ENCODE peak calls at places on chromosomes 2 and 18, in five cellular contexts. M, D, I, O and F are unnamed samples.

GRCh38 chr2:19078709-19079108 is 279.7 kb downstream of the OSR1 start:
- DNase-seq in M (no peak), D (no peak), I (no peak), O (no peak), F (no peak)

GRCh38 chr2:133438026-133438425 is 130.2 kb downstream of the NCKAP5 start:
- DNase-seq in M (no peak), D (no peak), I (no peak), O (no peak), F (no peak)

GRCh38 chr2:237280937-237281336 is 133.0 kb downstream of the COL6A3 start:
- DNase-seq in M (no peak), D (no peak), I (no peak), O (no peak), F (no peak)

GRCh38 chr2:59276917-59277316 is 1035.8 kb upstream of the FANCL start:
- DNase-seq in M (no peak), D (peak), I (no peak), O (no peak), F (peak)

GRCh38 chr2:237547841-237548416 is 18.4 kb upstream of the PRLH start:
- DNase-seq in M (no peak), D (no peak), I (no peak), O (no peak), F (peak)

GRCh38 chr2:96142217-96143113 is 2.8 kb downstream of the DUSP2 start:
- DNase-seq in M (no peak), D (no peak), I (peak), O (no peak), F (no peak)

GRCh38 chr18:67199993-67200617 is 316.4 kb downstream of the DSEL start:
- DNase-seq in M (no peak), D (peak), I (no peak), O (no peak), F (peak)

GRCh38 chr2:111155610-111156009 is 34.9 kb downstream of the BCL2L11 start:
- DNase-seq in M (no peak), D (no peak), I (no peak), O (no peak), F (no peak)

GRCh38 chr2:15560404-15560987 is 638 bp downstream of the NBAS start:
- DNase-seq in M (no peak), D (no peak), I (no peak), O (no peak), F (no peak)

GRCh38 chr18:79229451-79229850 is 160.3 kb downstream of the ATP9B start:
- DNase-seq in M (no peak), D (no peak), I (no peak), O (no peak), F (no peak)

GRCh38 chr18:56541790-56542189 is 96.6 kb downstream of the TXNL1 start:
- DNase-seq in M (no peak), D (no peak), I (no peak), O (no peak), F (no peak)

GRCh38 chr18:8049147-8049546 is 482.0 kb downstream of the PTPRM start:
- DNase-seq in M (no peak), D (no peak), I (no peak), O (no peak), F (no peak)

GRCh38 chr2:218959141-218959731 is at the start of gene CDK5R2:
- DNase-seq in M (peak), D (peak), I (peak), O (peak), F (no peak)

GRCh38 chr18:10234281-10234680 is 220.2 kb upstream of the APCDD1 start:
- DNase-seq in M (no peak), D (no peak), I (no peak), O (no peak), F (no peak)

GRCh38 chr2:233481368-233482142 is 85.0 kb downstream of the USP40 start:
- DNase-seq in M (no peak), D (no peak), I (no peak), O (no peak), F (no peak)

GRCh38 chr2:220585241-220585640 is 957.8 kb downstream of the SLC4A3 start:
- DNase-seq in M (no peak), D (no peak), I (no peak), O (no peak), F (no peak)

GRCh38 chr2:138432971-138433370 is 68.6 kb upstream of the SPOPL start:
- DNase-seq in M (no peak), D (peak), I (no peak), O (no peak), F (peak)

GRCh38 chr2:170587937-170588336 is 127.2 kb upstream of the SP5 start:
- DNase-seq in M (no peak), D (no peak), I (no peak), O (no peak), F (no peak)

GRCh38 chr2:240213226-240213475 is 72.7 kb upstream of the OTOS start:
- DNase-seq in M (peak), D (no peak), I (no peak), O (no peak), F (no peak)